ENCODE peak calls at places on chromosomes 11 and 22, in five cellular contexts. T, K, Y, J and S are unnamed samples.
A peak's percentile ranks its signal among the peaks of the same experiment; 100 is the strongest.

GRCh38 chr11:114183041-114183511 is 113.1 kb upstream of the NNMT start:
- DNase-seq in T (no peak), J (no peak), K (peak; percentile 56), Y (no peak), S (no peak)

GRCh38 chr11:7490054-7490453 is 4.7 kb downstream of the OLFML1 start:
- DNase-seq in T (peak; percentile 60), K (no peak), J (no peak), Y (no peak), S (peak; percentile 77)

GRCh38 chr11:15692739-15693138 is 578.0 kb downstream of the INSC start:
- DNase-seq in T (no peak), J (no peak), K (no peak), Y (no peak), S (no peak)

GRCh38 chr11:120511116-120511803 is at the start of gene GRIK4:
- DNase-seq in K (peak; percentile 81), J (peak; percentile 94), Y (peak; percentile 74), T (peak; percentile 80), S (peak; percentile 100)

GRCh38 chr11:128174465-128175101 is 412.8 kb downstream of the ETS1 start:
- DNase-seq in J (peak; percentile 44), T (no peak), K (no peak), Y (no peak), S (no peak)

GRCh38 chr11:47204633-47204989 is 10.2 kb upstream of the DDB2 start:
- DNase-seq in K (no peak), J (no peak), T (peak; percentile 85), Y (peak; percentile 61), S (peak; percentile 94)

GRCh38 chr11:110433393-110434333 is 3.9 kb downstream of the FDX1 start:
- DNase-seq in Y (no peak), K (peak; percentile 48), T (peak; percentile 58), J (no peak), S (peak; percentile 57)

GRCh38 chr11:36012410-36012809 is 68.5 kb downstream of the LDLRAD3 start:
- DNase-seq in T (peak; percentile 62), K (no peak), J (no peak), Y (no peak), S (no peak)

GRCh38 chr22:41813726-41814410 is 13.4 kb downstream of the CCDC134 start:
- DNase-seq in T (no peak), J (no peak), K (no peak), Y (no peak), S (no peak)

DNA sequence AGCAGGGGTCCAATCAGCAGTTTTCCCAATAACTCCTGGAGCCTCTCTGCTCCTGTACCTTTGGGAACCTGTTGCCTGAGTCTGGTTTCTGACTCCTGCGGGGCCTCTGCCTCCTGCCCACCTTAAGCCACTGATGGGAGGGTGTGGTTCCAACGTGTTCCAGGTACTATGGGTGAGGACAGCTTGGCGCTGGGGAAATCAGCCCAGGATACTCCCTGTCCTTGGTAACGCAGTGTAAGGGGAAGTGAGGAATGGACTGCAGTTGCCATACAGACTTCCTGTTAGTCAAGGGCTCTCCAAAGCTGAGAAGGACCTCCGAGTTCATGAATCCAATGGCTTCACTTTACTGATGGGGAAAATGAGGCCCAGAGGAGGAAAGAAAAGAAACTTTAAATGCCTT is 1.2 kb upstream of the MARK2 start:
- DNase-seq in J (no peak), T (no peak), K (peak; percentile 30), Y (no peak), S (no peak)
- H2AFZ ChIP-seq in J (no peak overlapping the region), T (peak overlapping the region; percentile 78), K (peak overlapping the region; percentile 72), Y (no peak overlapping the region), S (peak overlapping the region; percentile 93)

DNA sequence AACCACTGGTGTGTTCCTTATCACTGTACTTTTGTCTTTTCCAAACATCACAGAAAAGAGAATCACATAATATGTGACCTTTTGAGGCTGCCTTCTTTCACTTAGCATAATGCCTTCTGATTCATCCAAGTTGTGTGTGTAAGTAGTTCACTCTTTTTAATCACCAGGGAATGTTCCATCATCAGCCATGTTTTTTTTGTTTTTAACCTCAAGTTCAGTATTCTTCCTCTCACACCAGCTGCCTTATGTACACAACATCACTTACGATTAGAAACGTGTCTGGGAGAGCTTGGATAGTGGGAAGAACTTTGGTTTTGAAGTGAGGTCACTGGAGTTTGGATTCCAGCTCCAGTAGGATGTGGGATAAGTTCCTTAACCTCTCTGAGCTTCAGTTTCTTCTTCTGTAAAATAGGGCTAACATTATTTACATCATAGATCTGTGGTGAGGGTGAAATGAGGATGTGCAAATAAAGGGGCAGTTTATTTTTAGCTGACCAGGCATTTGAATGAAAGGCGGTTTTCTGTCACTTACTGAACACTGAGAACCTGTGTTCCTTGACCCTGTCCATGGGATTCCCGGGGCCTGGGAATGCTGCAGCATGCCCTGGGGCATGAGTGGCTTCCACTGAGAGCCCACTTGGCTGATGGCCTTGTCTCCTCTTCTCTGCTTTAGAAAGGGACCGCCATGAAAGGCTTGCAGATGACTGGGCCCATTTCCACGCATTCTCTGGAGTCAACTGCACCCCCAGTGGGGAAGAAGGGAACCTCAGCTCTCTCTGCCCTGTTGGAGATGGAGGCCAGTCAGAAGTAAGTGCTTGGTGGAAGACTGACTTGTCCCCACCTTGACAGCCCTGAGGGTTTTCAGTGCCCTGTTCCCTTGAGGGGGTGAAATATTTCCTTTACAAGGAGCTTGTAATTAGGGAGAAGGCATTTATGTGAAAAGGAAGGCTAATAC is 92.6 kb downstream of the DEPDC5 start:
- DNase-seq in K (peak; percentile 43), Y (no peak), J (no peak), T (no peak), S (peak; percentile 85)
- TF ChIP-seq CTCF in K (peak; percentile 69), Y (peak; percentile 45), J (peak; percentile 38), T (peak; percentile 47), S (peak; percentile 40)

DNA sequence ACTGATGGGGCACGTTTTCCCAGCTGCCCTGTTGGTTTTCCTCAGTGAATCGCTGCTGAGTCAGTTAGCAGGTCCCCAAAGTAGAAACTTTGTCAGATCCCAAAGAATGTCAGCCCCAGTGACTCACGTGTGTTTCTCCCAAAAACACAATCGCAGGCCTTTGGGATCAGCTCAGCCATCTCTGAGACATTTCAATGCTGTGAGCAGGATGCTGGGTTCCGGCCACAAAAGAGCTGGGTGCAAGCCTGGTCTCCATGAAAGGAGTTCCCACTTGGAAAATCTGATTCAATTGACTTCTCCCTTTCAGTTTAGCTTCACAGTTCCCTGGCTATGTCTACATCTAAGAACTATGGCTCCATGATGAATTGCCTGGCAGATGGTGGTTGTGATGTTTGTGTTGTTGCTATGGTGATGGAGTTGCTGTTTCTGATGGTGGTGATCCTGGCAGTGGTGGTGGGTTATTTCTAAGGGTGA is 28.0 kb downstream of the MYEOV start:
- DNase-seq in Y (peak; percentile 46), T (peak; percentile 98), J (no peak), K (no peak), S (peak; percentile 96)
- H2AFZ ChIP-seq in Y (no peak overlapping the region), T (no peak overlapping the region), J (no peak overlapping the region), K (no peak overlapping the region), S (no peak overlapping the region)

GRCh38 chr11:60762851-60763691 is 6.4 kb downstream of the MS4A15 start:
- DNase-seq in Y (no peak), K (peak; percentile 39), T (peak; percentile 51), J (peak; percentile 48), S (no peak)
- TF ChIP-seq CTCF in Y (peak; percentile 63), K (peak; percentile 72), T (peak; percentile 61), J (peak; percentile 59), S (peak; percentile 28)

GRCh38 chr22:38193580-38193979 is 8.2 kb upstream of the MAFF start:
- DNase-seq in T (no peak), J (no peak), K (no peak), Y (no peak), S (no peak)

GRCh38 chr22:38192475-38192863 is 9.3 kb upstream of the MAFF start:
- DNase-seq in J (no peak), T (no peak), Y (no peak), K (no peak), S (no peak)

GRCh38 chr22:38201371-38201717 is 450 bp upstream of the MAFF start:
- DNase-seq in K (no peak), Y (no peak), T (no peak), J (peak; percentile 27), S (no peak)

GRCh38 chr22:38199826-38200559 is 1.8 kb upstream of the MAFF start:
- DNase-seq in T (no peak), J (no peak), Y (no peak), K (no peak), S (peak; percentile 67)

GRCh38 chr22:38196791-38197429 is 4.9 kb upstream of the MAFF start:
- DNase-seq in Y (no peak), J (no peak), K (no peak), T (peak; percentile 13), S (no peak)
- H2AFZ ChIP-seq in Y (no peak overlapping the region), J (no peak overlapping the region), K (no peak overlapping the region), T (peak overlapping the region; percentile 61), S (no peak overlapping the region)

GRCh38 chr11:11152877-11153276 is 200.2 kb downstream of the CSNK2A3 start:
- DNase-seq in Y (no peak), J (no peak), T (no peak), K (no peak), S (peak; percentile 58)

GRCh38 chr11:11157201-11157600 is 195.8 kb downstream of the CSNK2A3 start:
- DNase-seq in Y (no peak), J (peak; percentile 73), T (peak; percentile 54), K (peak; percentile 40), S (peak; percentile 51)

DNA sequence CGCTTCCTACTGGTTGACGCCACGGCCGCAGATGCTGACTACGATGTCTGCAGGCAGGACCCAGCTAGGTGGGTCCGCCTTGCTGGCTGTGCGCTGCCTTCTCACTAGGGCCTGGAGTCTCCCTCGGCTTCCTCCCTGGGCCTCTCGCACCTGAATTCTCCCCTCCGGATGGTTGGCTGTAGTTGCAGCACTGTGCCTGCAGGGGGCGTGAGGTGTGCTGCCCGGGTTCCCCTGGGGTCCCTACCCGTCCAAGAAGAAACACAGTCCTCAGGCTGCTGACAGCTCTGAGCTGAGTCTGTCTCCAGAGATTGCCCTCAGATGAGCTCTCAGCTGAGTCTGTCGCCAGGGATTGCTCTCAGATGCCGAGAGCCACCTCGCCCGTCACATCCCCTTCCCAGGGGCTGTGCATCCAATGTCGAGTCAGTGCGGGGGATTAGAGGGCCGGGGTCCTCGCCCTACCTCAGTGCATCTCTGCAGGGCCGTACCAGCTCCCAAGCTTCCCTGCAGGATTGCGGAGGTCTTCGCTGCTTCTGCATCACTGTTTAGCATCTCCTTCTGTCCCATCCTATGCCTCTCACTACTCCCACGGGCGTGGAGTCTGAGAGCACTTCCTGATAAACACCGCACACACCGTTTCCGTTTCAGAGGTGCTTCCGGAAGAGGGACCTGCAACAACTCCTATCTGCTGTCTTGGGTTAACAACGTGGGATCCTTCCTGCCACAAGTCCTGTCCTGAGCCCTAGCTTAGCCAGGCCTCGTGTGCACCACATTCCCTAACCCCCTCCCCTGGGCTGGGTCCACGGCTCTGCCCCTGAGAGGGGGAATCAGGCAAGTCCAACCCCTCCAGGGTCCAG is 196.9 kb downstream of the CSNK2A3 start:
- DNase-seq in J (peak; percentile 56), Y (no peak), T (peak; percentile 33), K (peak; percentile 23), S (peak; percentile 36)
- TF ChIP-seq CTCF in J (peak; percentile 82), Y (peak; percentile 36), T (peak; percentile 63), K (peak; percentile 80), S (peak; percentile 48)

GRCh38 chr22:35299717-35300497 is at the start of gene TOM1:
- DNase-seq in K (peak; percentile 99), T (peak; percentile 96), Y (peak; percentile 96), J (peak; percentile 99), S (peak; percentile 96)
- H2AFZ ChIP-seq in K (peak within 1 kb of the TSS; percentile 42), T (peak within 1 kb of the TSS; percentile 79), Y (peak within 1 kb of the TSS; percentile 80), J (peak within 1 kb of the TSS; percentile 75), S (peak within 1 kb of the TSS; percentile 67)

GRCh38 chr22:29112102-29112501 is 39.3 kb downstream of the KREMEN1 start:
- DNase-seq in Y (no peak), J (no peak), K (no peak), T (no peak), S (peak; percentile 30)
- TF ChIP-seq CTCF in Y (no peak), J (no peak), K (no peak), T (no peak), S (no peak)